ENCODE peak calls at places on chromosomes 16 and 17, in seven cellular contexts. T is brain microvascular endothelial cell, E is suprapubic skin, C is left ventricle myocardium inferior, V is RWPE1, M is heart left ventricle, O is WERI-Rb-1. G is an unnamed sample.

GRCh38 chr17:19336938-19337711 is 25.4 kb downstream of the B9D1 start:
- DNase-seq in T (peak), E (no peak), M (peak), C (peak), V (no peak), O (no peak), G (no peak)

GRCh38 chr16:85182286-85182685 is 70.0 kb upstream of the CIBAR2 start:
- DNase-seq in V (no peak), T (no peak), M (no peak), E (no peak), C (no peak), O (no peak), G (no peak)

GRCh38 chr17:59643159-59643857 is 23.6 kb downstream of the CLTC start:
- DNase-seq in V (peak), E (no peak), C (no peak), O (no peak), M (no peak), T (no peak), G (no peak)

GRCh38 chr16:48014349-48015135 is 141.3 kb downstream of the ABCC12 start:
- DNase-seq in V (peak), T (peak), O (no peak), E (no peak), M (no peak), C (no peak), G (no peak)

GRCh38 chr17:34852614-34853013 is 108.6 kb downstream of the CCT6B start:
- DNase-seq in O (no peak), T (no peak), V (no peak), C (no peak), E (no peak), M (no peak), G (no peak)

GRCh38 chr16:85376292-85377095 is 236.6 kb upstream of the GSE1 start:
- DNase-seq in O (no peak), M (peak), E (no peak), T (no peak), V (no peak), C (peak), G (no peak)

GRCh38 chr17:36463916-36464764 is 22.3 kb upstream of the ZNHIT3 start:
- DNase-seq in V (peak), T (peak), C (peak), E (no peak), O (no peak), M (peak), G (peak)

GRCh38 chr16:67428146-67428731 is 2.7 kb upstream of the HSD11B2 start:
- DNase-seq in C (peak), T (peak), V (peak), E (no peak), O (peak), M (peak), G (peak)

GRCh38 chr17:79622776-79623175 is 11.9 kb upstream of the RBFOX3 start:
- DNase-seq in C (no peak), O (peak), V (no peak), T (no peak), M (peak), E (no peak), G (no peak)

GRCh38 chr16:87447323-87447722 is 45.5 kb downstream of the ZCCHC14 start:
- DNase-seq in E (no peak), C (no peak), O (no peak), M (no peak), T (no peak), V (no peak), G (no peak)

GRCh38 chr16:1434644-1435592 is 4.0 kb downstream of the PERCC1 start:
- DNase-seq in M (no peak), V (no peak), O (no peak), T (no peak), E (no peak), C (no peak), G (no peak)

GRCh38 chr17:41647940-41648410 is 23.6 kb upstream of the KRT17 start:
- DNase-seq in M (peak), E (peak), T (peak), V (peak), C (peak), O (peak), G (peak)

GRCh38 chr17:4945944-4946280 is 2.4 kb downstream of the PFN1 start:
- DNase-seq in O (no peak), E (no peak), V (peak), M (no peak), T (no peak), C (no peak), G (no peak)

GRCh38 chr16:3690991-3691720 is 26.2 kb downstream of the TRAP1 start:
- DNase-seq in M (no peak), T (peak), E (no peak), C (no peak), O (no peak), V (no peak), G (no peak)

GRCh38 chr17:40417258-40417608 is 463 bp downstream of the TOP2A start:
- DNase-seq in T (peak), O (peak), E (no peak), V (no peak), C (no peak), M (no peak), G (no peak)

GRCh38 chr16:71645450-71645849 is 19.5 kb downstream of the MARVELD3 start:
- DNase-seq in M (no peak), O (peak), T (peak), E (no peak), V (peak), C (no peak), G (no peak)

GRCh38 chr17:53516643-53517042 is 306.1 kb upstream of the KIF2B start:
- DNase-seq in E (no peak), O (peak), M (no peak), C (no peak), T (no peak), V (no peak), G (no peak)

GRCh38 chr16:22771551-22771950 is 42.4 kb upstream of the HS3ST2 start:
- DNase-seq in T (no peak), E (no peak), M (no peak), O (no peak), V (no peak), C (no peak), G (no peak)

GRCh38 chr16:4746991-4747574 is 12.7 kb downstream of the DNAAF8 start:
- DNase-seq in V (no peak), E (no peak), O (no peak), M (no peak), C (no peak), T (no peak), G (no peak)

GRCh38 chr17:1783834-1784611 is 22.2 kb downstream of the SERPINF1 start:
- DNase-seq in C (peak), O (no peak), V (peak), E (peak), T (peak), M (peak), G (peak)

GRCh38 chr17:15169676-15170075 is 95.5 kb downstream of the PMP22 start:
- DNase-seq in T (no peak), O (no peak), C (no peak), E (no peak), V (no peak), M (no peak), G (no peak)

GRCh38 chr17:10099051-10099571 is 99.3 kb downstream of the GAS7 start:
- DNase-seq in O (no peak), T (no peak), C (no peak), M (no peak), V (peak), E (peak), G (no peak)

GRCh38 chr16:47581114-47581513 is 120.0 kb downstream of the PHKB start:
- DNase-seq in M (no peak), C (no peak), T (no peak), E (no peak), V (no peak), O (no peak), G (no peak)

GRCh38 chr17:82118815-82119380 is 20.9 kb upstream of the FASN start:
- DNase-seq in V (no peak), M (no peak), T (no peak), O (no peak), E (no peak), C (no peak), G (no peak)

GRCh38 chr17:30788918-30789317 is 35.6 kb downstream of the CRLF3 start:
- DNase-seq in C (no peak), M (no peak), O (no peak), V (no peak), T (no peak), E (no peak), G (peak)

GRCh38 chr17:48051278-48051677 is 3.1 kb downstream of the NFE2L1 start:
- DNase-seq in C (no peak), V (no peak), O (no peak), T (no peak), E (no peak), M (peak), G (no peak)

GRCh38 chr16:30051518-30051917 is 14.0 kb upstream of the ALDOA start:
- DNase-seq in V (peak), M (no peak), E (no peak), C (no peak), T (peak), O (no peak), G (no peak)

GRCh38 chr16:72837846-72838661 is 209.9 kb downstream of the ZFHX3 start:
- DNase-seq in T (no peak), M (no peak), V (no peak), C (no peak), E (no peak), O (no peak), G (no peak)

GRCh38 chr17:60748232-60748631 is 70.6 kb downstream of the BCAS3 start:
- DNase-seq in O (no peak), E (no peak), T (no peak), M (no peak), V (no peak), C (no peak), G (no peak)

GRCh38 chr16:52492789-52493357 is 54.1 kb downstream of the TOX3 start:
- DNase-seq in O (no peak), V (no peak), M (no peak), E (no peak), T (no peak), C (no peak), G (no peak)

GRCh38 chr17:3946711-3947235 is 17.5 kb downstream of the ATP2A3 start:
- DNase-seq in T (no peak), E (no peak), V (no peak), M (no peak), O (peak), C (no peak), G (no peak)

GRCh38 chr17:720706-721539 is 6.3 kb upstream of the VPS53 start:
- DNase-seq in C (no peak), V (no peak), T (no peak), E (no peak), O (no peak), M (no peak), G (no peak)

GRCh38 chr17:72580321-72581127 is 459.7 kb downstream of the SOX9 start:
- DNase-seq in E (no peak), C (no peak), V (peak), O (no peak), T (no peak), M (no peak), G (peak)

GRCh38 chr17:15894913-15895658 is 49.8 kb upstream of the ADORA2B start:
- DNase-seq in V (no peak), M (no peak), C (no peak), E (no peak), O (no peak), T (no peak), G (no peak)

GRCh38 chr17:50618941-50619340 is 15.7 kb upstream of the ABCC3 start:
- DNase-seq in O (no peak), M (no peak), T (no peak), E (no peak), C (no peak), V (no peak), G (no peak)

GRCh38 chr17:4587803-4588202 is 3.5 kb downstream of the SMTNL2 start:
- DNase-seq in O (no peak), C (peak), V (no peak), M (peak), E (no peak), T (no peak), G (no peak)

GRCh38 chr16:56424791-56425438 is 430 bp downstream of the AMFR start:
- DNase-seq in C (peak), O (peak), T (no peak), M (peak), V (peak), E (no peak), G (no peak)

DNA sequence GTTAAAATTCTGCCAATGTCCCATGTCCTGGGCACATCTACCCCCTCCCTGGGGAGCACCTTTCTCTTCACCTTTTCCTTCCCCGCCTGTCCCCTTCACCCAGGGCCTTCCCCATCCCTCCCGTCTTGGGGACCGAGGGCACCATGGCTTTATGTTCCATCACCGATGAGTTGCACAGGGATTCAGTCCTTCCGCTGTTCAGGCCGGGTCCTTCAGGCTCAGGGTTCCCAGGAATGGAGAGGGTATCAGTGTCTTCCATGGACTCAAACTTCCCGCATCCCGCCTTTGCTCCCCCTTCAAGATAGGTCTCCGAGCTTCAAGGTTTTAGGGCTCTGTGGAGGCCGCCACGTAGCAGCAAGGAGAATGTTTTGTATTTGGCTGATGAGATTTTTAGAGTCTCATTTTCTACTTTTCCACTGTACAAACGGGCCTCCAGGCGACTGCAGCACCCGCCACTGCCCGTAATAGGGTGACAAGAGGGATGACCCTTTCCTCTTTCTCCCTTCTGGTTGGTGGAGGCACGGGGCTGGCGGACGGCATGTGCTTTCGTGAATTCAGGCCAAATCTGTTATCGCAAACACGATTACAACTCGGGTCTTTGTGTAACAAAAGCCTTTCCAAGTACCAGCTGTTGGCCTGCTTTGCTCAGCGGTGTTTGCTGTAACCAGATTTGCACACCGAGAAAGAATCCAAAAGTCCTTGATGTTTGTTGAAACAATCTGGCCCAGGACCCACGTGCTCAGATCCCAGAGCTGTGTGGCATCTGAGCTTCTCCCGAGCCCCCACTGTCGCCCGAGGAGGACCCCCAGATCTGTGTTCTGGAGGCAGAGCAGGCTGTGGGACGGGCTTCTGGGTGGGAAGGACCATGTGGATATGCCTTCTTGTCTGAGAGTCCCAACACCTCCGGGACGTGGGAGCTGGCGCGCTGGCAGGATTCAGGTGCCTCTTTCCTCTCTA is 236.3 kb downstream of the SEC14L1 start:
- DNase-seq in T (no peak), E (no peak), M (peak), C (peak), V (no peak), O (peak), G (peak)
- H3K27ac ChIP-seq in T (no peak), E (peak), M (peak), C (peak), V (peak), O (peak), G (peak)

GRCh38 chr17:33324741-33325140 is 31.6 kb upstream of the ASIC2 start:
- DNase-seq in M (no peak), V (no peak), E (no peak), C (no peak), T (no peak), O (no peak), G (no peak)
- H3K27ac ChIP-seq in M (no peak), V (no peak), E (no peak), C (no peak), T (no peak), O (no peak), G (no peak)

GRCh38 chr16:89050119-89050867 is 43.4 kb upstream of the ACSF3 start:
- DNase-seq in E (no peak), C (no peak), O (no peak), V (no peak), M (peak), T (no peak), G (no peak)
- H3K27ac ChIP-seq in E (no peak), C (no peak), O (no peak), V (no peak), M (no peak), T (no peak), G (no peak)

GRCh38 chr17:55443904-55444303 is 22.3 kb upstream of the MMD start:
- DNase-seq in T (no peak), E (no peak), O (no peak), V (no peak), C (no peak), M (no peak), G (no peak)

GRCh38 chr17:55442462-55442861 is 20.8 kb upstream of the MMD start:
- DNase-seq in C (no peak), E (no peak), O (no peak), V (no peak), M (no peak), T (no peak), G (no peak)

GRCh38 chr17:55442953-55443683 is 21.5 kb upstream of the MMD start:
- DNase-seq in E (no peak), V (no peak), M (no peak), O (no peak), C (no peak), T (no peak), G (no peak)

GRCh38 chr17:55440391-55440790 is 18.8 kb upstream of the MMD start:
- DNase-seq in T (no peak), O (peak), E (no peak), M (no peak), C (no peak), V (no peak), G (no peak)

GRCh38 chr17:55441544-55441943 is 19.9 kb upstream of the MMD start:
- DNase-seq in C (no peak), V (no peak), T (no peak), E (no peak), M (no peak), O (no peak), G (no peak)
- H3K27ac ChIP-seq in C (no peak), V (no peak), T (no peak), E (no peak), M (no peak), O (no peak), G (no peak)

DNA sequence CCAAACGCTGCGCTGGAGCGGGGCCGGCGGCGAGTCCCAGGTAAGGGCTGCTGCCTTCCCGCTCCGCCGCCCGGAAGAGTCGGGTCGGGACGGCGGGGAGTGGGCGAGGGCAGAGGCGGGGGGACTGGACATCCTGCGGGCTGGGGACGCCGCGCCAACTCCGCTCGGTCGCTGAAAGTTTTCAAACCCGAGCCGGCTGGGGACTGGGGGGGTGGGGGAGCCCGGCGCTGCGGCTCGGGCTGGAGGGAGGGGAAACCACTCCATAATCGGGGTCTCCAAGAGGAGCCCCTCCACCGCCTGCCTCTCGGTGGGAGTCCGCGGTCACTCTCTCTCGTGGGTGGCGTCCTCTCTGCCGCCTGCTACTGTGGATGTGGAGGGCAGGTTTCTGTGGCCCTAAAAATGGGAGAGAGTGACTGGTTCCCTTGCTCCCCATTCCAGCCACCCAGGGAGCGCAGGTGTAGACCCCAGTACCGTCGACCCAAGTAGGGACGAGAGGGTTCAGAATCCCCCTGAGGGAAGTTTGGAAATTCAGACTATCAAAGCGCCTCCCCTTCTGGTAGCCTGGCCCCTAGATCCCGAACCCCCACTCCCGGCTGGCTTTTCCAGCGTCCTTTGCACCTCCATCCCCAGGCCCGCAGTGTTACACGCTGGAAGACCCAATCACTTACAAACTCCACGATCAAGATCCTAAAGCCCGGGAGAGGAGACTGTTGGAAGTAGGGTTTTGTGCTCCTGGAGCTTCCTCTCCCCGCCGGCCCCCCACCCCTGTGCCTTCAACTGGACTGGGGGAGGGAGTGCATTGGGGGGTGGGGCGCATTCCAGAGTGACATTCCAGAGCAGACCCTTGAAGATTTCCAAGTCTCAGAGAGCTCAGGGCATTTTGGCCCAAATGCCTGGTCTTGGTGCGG is 850 bp downstream of the GPRC5C start:
- DNase-seq in T (no peak), E (no peak), M (no peak), C (no peak), V (no peak), O (no peak), G (no peak)
- H3K27ac ChIP-seq in T (no peak), E (peak), M (peak), C (peak), V (peak), O (no peak), G (peak)

GRCh38 chr16:13811834-13812233 is 108.1 kb upstream of the ERCC4 start:
- DNase-seq in E (no peak), T (no peak), O (no peak), M (no peak), C (no peak), V (no peak), G (no peak)

GRCh38 chr16:13808075-13808474 is 111.9 kb upstream of the ERCC4 start:
- DNase-seq in O (no peak), V (no peak), E (no peak), C (no peak), T (no peak), M (no peak), G (no peak)

GRCh38 chr16:13803974-13804373 is 116.0 kb upstream of the ERCC4 start:
- DNase-seq in O (no peak), C (no peak), M (no peak), T (no peak), E (no peak), V (no peak), G (no peak)

GRCh38 chr16:13809765-13810164 is 110.2 kb upstream of the ERCC4 start:
- DNase-seq in C (no peak), M (no peak), O (no peak), V (no peak), T (no peak), E (no peak), G (no peak)
- H3K27ac ChIP-seq in C (no peak), M (no peak), O (no peak), V (no peak), T (no peak), E (no peak), G (no peak)

DNA sequence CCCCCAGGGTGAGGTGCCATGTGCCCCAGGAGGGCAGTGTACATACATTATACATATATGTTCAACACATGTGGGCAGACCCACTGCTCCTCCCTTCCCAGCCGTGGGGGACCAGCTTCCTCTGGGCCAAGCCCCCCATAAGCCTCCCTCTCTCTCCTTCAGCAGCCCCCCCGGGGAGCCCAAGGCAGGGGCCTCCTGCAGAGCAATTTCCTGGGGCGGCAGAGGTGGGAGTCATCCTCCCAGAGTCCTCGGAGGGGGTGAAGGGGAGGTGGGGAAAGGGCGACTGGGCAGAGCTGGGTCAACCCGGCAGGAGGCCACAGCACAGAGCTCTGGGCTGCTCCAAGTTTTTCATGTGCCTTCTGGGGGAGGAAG is 235.1 kb downstream of the ZNF423 start:
- DNase-seq in E (peak), M (no peak), O (no peak), C (no peak), V (no peak), T (no peak), G (no peak)
- H3K27ac ChIP-seq in E (no peak), M (peak), O (no peak), C (peak), V (no peak), T (peak), G (peak)

G was measured in lung.